ENCODE peak calls at places on chromosomes 12 and 14, in six cellular contexts. One of them, this sample, is unnamed.

GRCh38 chr14:36938678-36939077 is 233.7 kb downstream of the SLC25A21 start:
- DNase-seq in upper lobe of left lung: no peak
- DNase-seq in activated T-cell treated with anti-CD3 and anti-CD28 coated beads, Interleukin-2, amount 50 U/mL, for 48 hours: no peak
- DNase-seq in adrenal gland: no peak
- DNase-seq in COR-L47: no peak
- DNase-seq in HepG2: no peak
- DNase-seq in this sample: no peak

GRCh38 chr12:116599285-116600122 is 40.3 kb downstream of the MAP1LC3B2 start:
- DNase-seq in adrenal gland: peak
- DNase-seq in activated T-cell treated with anti-CD3 and anti-CD28 coated beads, Interleukin-2, amount 50 U/mL, for 48 hours: peak
- DNase-seq in upper lobe of left lung: peak
- DNase-seq in HepG2: peak
- DNase-seq in COR-L47: no peak
- DNase-seq in this sample: no peak

GRCh38 chr14:51674294-51675002 is 22.7 kb downstream of the FRMD6 start:
- DNase-seq in activated T-cell treated with anti-CD3 and anti-CD28 coated beads, Interleukin-2, amount 50 U/mL, for 48 hours: no peak
- DNase-seq in upper lobe of left lung: no peak
- DNase-seq in COR-L47: no peak
- DNase-seq in adrenal gland: no peak
- DNase-seq in HepG2: no peak
- DNase-seq in this sample: no peak

GRCh38 chr14:33728010-33728498 is 222.8 kb downstream of the EGLN3 start:
- DNase-seq in activated T-cell treated with anti-CD3 and anti-CD28 coated beads, Interleukin-2, amount 50 U/mL, for 48 hours: no peak
- DNase-seq in COR-L47: no peak
- DNase-seq in upper lobe of left lung: no peak
- DNase-seq in adrenal gland: no peak
- DNase-seq in HepG2: no peak
- DNase-seq in this sample: peak

GRCh38 chr12:132907216-132907615 is 19.8 kb upstream of the CHFR start:
- DNase-seq in activated T-cell treated with anti-CD3 and anti-CD28 coated beads, Interleukin-2, amount 50 U/mL, for 48 hours: no peak
- DNase-seq in COR-L47: no peak
- DNase-seq in adrenal gland: no peak
- DNase-seq in HepG2: no peak
- DNase-seq in upper lobe of left lung: peak
- DNase-seq in this sample: peak

GRCh38 chr14:65462411-65462810 is 49.9 kb downstream of the FUT8 start:
- DNase-seq in COR-L47: no peak
- DNase-seq in HepG2: no peak
- DNase-seq in upper lobe of left lung: no peak
- DNase-seq in activated T-cell treated with anti-CD3 and anti-CD28 coated beads, Interleukin-2, amount 50 U/mL, for 48 hours: no peak
- DNase-seq in adrenal gland: no peak
- DNase-seq in this sample: no peak

GRCh38 chr12:113104953-113105510 is 30.5 kb downstream of the RASAL1 start:
- DNase-seq in HepG2: no peak
- DNase-seq in COR-L47: no peak
- DNase-seq in activated T-cell treated with anti-CD3 and anti-CD28 coated beads, Interleukin-2, amount 50 U/mL, for 48 hours: no peak
- DNase-seq in adrenal gland: no peak
- DNase-seq in upper lobe of left lung: no peak
- DNase-seq in this sample: no peak

GRCh38 chr14:88808359-88808758 is 15.6 kb upstream of the EML5 start:
- DNase-seq in activated T-cell treated with anti-CD3 and anti-CD28 coated beads, Interleukin-2, amount 50 U/mL, for 48 hours: no peak
- DNase-seq in HepG2: no peak
- DNase-seq in adrenal gland: no peak
- DNase-seq in COR-L47: no peak
- DNase-seq in upper lobe of left lung: no peak
- DNase-seq in this sample: no peak

GRCh38 chr12:26056335-26056734 is 68.5 kb downstream of the BHLHE41 start:
- DNase-seq in COR-L47: no peak
- DNase-seq in adrenal gland: peak
- DNase-seq in HepG2: no peak
- DNase-seq in upper lobe of left lung: no peak
- DNase-seq in activated T-cell treated with anti-CD3 and anti-CD28 coated beads, Interleukin-2, amount 50 U/mL, for 48 hours: no peak
- DNase-seq in this sample: peak

GRCh38 chr12:59070534-59070933 is 150.2 kb upstream of the LRIG3 start:
- DNase-seq in HepG2: no peak
- DNase-seq in activated T-cell treated with anti-CD3 and anti-CD28 coated beads, Interleukin-2, amount 50 U/mL, for 48 hours: no peak
- DNase-seq in adrenal gland: no peak
- DNase-seq in upper lobe of left lung: no peak
- DNase-seq in COR-L47: peak
- DNase-seq in this sample: no peak

GRCh38 chr14:72665259-72665658 is 228.6 kb downstream of the DPF3 start:
- DNase-seq in activated T-cell treated with anti-CD3 and anti-CD28 coated beads, Interleukin-2, amount 50 U/mL, for 48 hours: no peak
- DNase-seq in adrenal gland: no peak
- DNase-seq in upper lobe of left lung: no peak
- DNase-seq in HepG2: peak
- DNase-seq in COR-L47: no peak
- DNase-seq in this sample: no peak

GRCh38 chr14:89720076-89720687 is 234.3 kb downstream of the EFCAB11 start:
- DNase-seq in COR-L47: no peak
- DNase-seq in HepG2: no peak
- DNase-seq in activated T-cell treated with anti-CD3 and anti-CD28 coated beads, Interleukin-2, amount 50 U/mL, for 48 hours: peak
- DNase-seq in adrenal gland: no peak
- DNase-seq in upper lobe of left lung: no peak
- DNase-seq in this sample: no peak